ENCODE peak calls at places on chromosomes 2 and 18, in nine cellular contexts. X is heart left ventricle, M is spleen, D is H9, O is PC-3, K is right atrium auricular region, E is breast epithelium, J is adrenal gland, B is left ventricle myocardium inferior. F is an unnamed sample.

GRCh38 chr2:159551811-159552210 is 64.5 kb downstream of the BAZ2B start:
- DNase-seq in X (no peak), M (no peak), D (no peak), O (no peak), K (no peak), E (no peak), J (no peak), B (no peak), F (no peak)

GRCh38 chr2:195477248-195477995 is 179.6 kb upstream of the SLC39A10 start:
- DNase-seq in X (no peak), M (no peak), D (no peak), O (peak), K (no peak), E (no peak), J (no peak), B (no peak), F (no peak)

GRCh38 chr18:10085405-10085804 is 171.6 kb downstream of the VAPA start:
- DNase-seq in X (no peak), M (no peak), D (no peak), O (no peak), K (no peak), E (no peak), J (no peak), B (no peak), F (no peak)

GRCh38 chr2:234146087-234146826 is 95.8 kb downstream of the SPP2 start:
- DNase-seq in X (no peak), M (no peak), D (no peak), O (peak), K (no peak), E (no peak), J (peak), B (no peak), F (no peak)

GRCh38 chr2:172461591-172462392 is 34.4 kb downstream of the ITGA6 start:
- DNase-seq in X (peak), M (peak), D (peak), O (peak), K (no peak), E (peak), J (peak), B (peak), F (no peak)

GRCh38 chr2:72085036-72085435 is 62.6 kb downstream of the CYP26B1 start:
- DNase-seq in X (no peak), M (no peak), D (no peak), O (no peak), K (peak), E (no peak), J (no peak), B (no peak), F (no peak)

GRCh38 chr2:158291544-158292175 is 164.9 kb downstream of the CCDC148 start:
- DNase-seq in X (no peak), M (no peak), D (no peak), O (peak), K (no peak), E (no peak), J (no peak), B (no peak), F (no peak)

GRCh38 chr2:39778775-39779751 is at the start of gene THUMPD2:
- DNase-seq in X (peak), M (peak), D (peak), O (peak), K (peak), E (peak), J (peak), B (peak), F (no peak)

GRCh38 chr2:44596537-44597320 is 235.0 kb downstream of the CAMKMT start:
- DNase-seq in X (no peak), M (no peak), D (no peak), O (no peak), K (no peak), E (no peak), J (no peak), B (no peak), F (no peak)

GRCh38 chr2:220948579-220948978 is 623.5 kb downstream of the EPHA4 start:
- DNase-seq in X (no peak), M (no peak), D (peak), O (no peak), K (no peak), E (no peak), J (no peak), B (no peak), F (no peak)

GRCh38 chr18:72727038-72727690 is 140.6 kb downstream of the NETO1 start:
- DNase-seq in X (peak), M (no peak), D (no peak), O (peak), K (no peak), E (no peak), J (no peak), B (no peak), F (no peak)

GRCh38 chr2:28325567-28326468 is 66.8 kb upstream of the FOSL2 start:
- DNase-seq in X (no peak), M (no peak), D (no peak), O (no peak), K (no peak), E (no peak), J (peak), B (no peak), F (peak)

GRCh38 chr2:103754530-103754929 is 992.7 kb downstream of the TMEM182 start:
- DNase-seq in X (no peak), M (no peak), D (no peak), O (no peak), K (no peak), E (no peak), J (no peak), B (no peak), F (no peak)

GRCh38 chr2:165618806-165619205 is 149.3 kb downstream of the CSRNP3 start:
- DNase-seq in X (no peak), M (no peak), D (no peak), O (no peak), K (no peak), E (no peak), J (no peak), B (no peak), F (no peak)

GRCh38 chr2:241568738-241569137 is 10.2 kb downstream of the BOK start:
- DNase-seq in X (no peak), M (peak), D (peak), O (no peak), K (no peak), E (no peak), J (no peak), B (no peak), F (no peak)

GRCh38 chr18:10477121-10477862 is 22.9 kb downstream of the APCDD1 start:
- DNase-seq in X (no peak), M (no peak), D (peak), O (no peak), K (no peak), E (no peak), J (no peak), B (no peak), F (no peak)

GRCh38 chr18:36455931-36456330 is 158.4 kb downstream of the FHOD3 start:
- DNase-seq in X (no peak), M (no peak), D (no peak), O (no peak), K (no peak), E (no peak), J (no peak), B (no peak), F (no peak)

GRCh38 chr2:141021109-141021508 is 1109.7 kb downstream of the LRP1B start:
- DNase-seq in X (no peak), M (no peak), D (no peak), O (peak), K (no peak), E (no peak), J (no peak), B (no peak), F (no peak)

GRCh38 chr18:58781627-58782194 is 83.0 kb upstream of the ZNF532 start:
- DNase-seq in X (peak), M (peak), D (peak), O (peak), K (peak), E (peak), J (peak), B (peak), F (peak)

GRCh38 chr2:33555681-33556080 is 43.4 kb downstream of the FAM98A start:
- DNase-seq in X (no peak), M (no peak), D (no peak), O (no peak), K (no peak), E (no peak), J (no peak), B (no peak), F (no peak)

GRCh38 chr18:45227004-45227403 is 388.3 kb upstream of the SLC14A2 start:
- DNase-seq in X (no peak), M (no peak), D (no peak), O (no peak), K (no peak), E (no peak), J (no peak), B (no peak), F (no peak)

GRCh38 chr18:63325086-63325686 is 5.6 kb upstream of the BCL2 start:
- DNase-seq in X (no peak), M (no peak), D (no peak), O (no peak), K (no peak), E (no peak), J (no peak), B (no peak), F (no peak)

GRCh38 chr2:176126929-176127768 is 2.4 kb upstream of the HOXD8 start:
- DNase-seq in X (peak), M (no peak), D (peak), O (peak), K (peak), E (no peak), J (no peak), B (peak), F (no peak)

GRCh38 chr2:83068706-83069105 is 1390.4 kb downstream of the SUCLG1 start:
- DNase-seq in X (no peak), M (no peak), D (no peak), O (no peak), K (no peak), E (no peak), J (no peak), B (no peak), F (no peak)

GRCh38 chr2:48714240-48714639 is 41.3 kb downstream of the LHCGR start:
- DNase-seq in X (no peak), M (no peak), D (no peak), O (no peak), K (no peak), E (no peak), J (no peak), B (no peak), F (no peak)

GRCh38 chr2:114688241-114688640 is 245.8 kb downstream of the DPP10 start:
- DNase-seq in X (no peak), M (no peak), D (no peak), O (no peak), K (no peak), E (no peak), J (no peak), B (no peak), F (no peak)

GRCh38 chr2:42493885-42494433 is at the start of gene KCNG3:
- DNase-seq in X (peak), M (peak), D (peak), O (peak), K (no peak), E (no peak), J (peak), B (peak), F (no peak)

GRCh38 chr2:238638982-238639341 is 208.9 kb upstream of the TWIST2 start:
- DNase-seq in X (no peak), M (no peak), D (no peak), O (no peak), K (peak), E (peak), J (no peak), B (no peak), F (peak)

GRCh38 chr2:59297829-59298228 is 1056.7 kb upstream of the FANCL start:
- DNase-seq in X (no peak), M (no peak), D (no peak), O (no peak), K (no peak), E (no peak), J (no peak), B (no peak), F (no peak)

GRCh38 chr2:58918138-58918537 is 677.0 kb upstream of the FANCL start:
- DNase-seq in X (no peak), M (no peak), D (no peak), O (no peak), K (no peak), E (no peak), J (no peak), B (no peak), F (no peak)

GRCh38 chr2:217271813-217272212 is 411.9 kb upstream of the TNP1 start:
- DNase-seq in X (no peak), M (no peak), D (no peak), O (no peak), K (no peak), E (peak), J (no peak), B (no peak), F (no peak)

GRCh38 chr2:18284331-18284730 is 276.1 kb downstream of the RDH14 start:
- DNase-seq in X (no peak), M (no peak), D (no peak), O (no peak), K (no peak), E (no peak), J (no peak), B (no peak), F (no peak)

GRCh38 chr2:6452702-6453481 is 412.8 kb downstream of the CMPK2 start:
- DNase-seq in X (no peak), M (no peak), D (peak), O (peak), K (no peak), E (no peak), J (no peak), B (no peak), F (no peak)

GRCh38 chr2:20594048-20594750 is 56.7 kb downstream of the HS1BP3 start:
- DNase-seq in X (no peak), M (peak), D (no peak), O (no peak), K (no peak), E (no peak), J (no peak), B (no peak), F (peak)

GRCh38 chr2:192035731-192036442 is 158.8 kb downstream of the TMEFF2 start:
- DNase-seq in X (no peak), M (no peak), D (no peak), O (peak), K (no peak), E (no peak), J (no peak), B (no peak), F (no peak)

GRCh38 chr2:240589850-240590525 is 3.5 kb downstream of the CAPN10 start:
- DNase-seq in X (no peak), M (peak), D (no peak), O (no peak), K (no peak), E (no peak), J (no peak), B (peak), F (no peak)

GRCh38 chr2:239886781-239887180 is 138.4 kb downstream of the NDUFA10 start:
- DNase-seq in X (no peak), M (no peak), D (no peak), O (no peak), K (no peak), E (no peak), J (no peak), B (no peak), F (no peak)

GRCh38 chr2:55887906-55888625 is 35.5 kb downstream of the EFEMP1 start:
- DNase-seq in X (no peak), M (no peak), D (no peak), O (peak), K (no peak), E (no peak), J (no peak), B (no peak), F (no peak)

GRCh38 chr18:76380791-76381405 is 114.1 kb downstream of the ZNF516 start:
- DNase-seq in X (no peak), M (peak), D (peak), O (no peak), K (no peak), E (no peak), J (no peak), B (no peak), F (no peak)
- TF ChIP-seq CTCF in X (peak), M (no peak), D (peak), O (peak), K (peak), E (no peak), J (no peak), B (peak), F (no peak)

DNA sequence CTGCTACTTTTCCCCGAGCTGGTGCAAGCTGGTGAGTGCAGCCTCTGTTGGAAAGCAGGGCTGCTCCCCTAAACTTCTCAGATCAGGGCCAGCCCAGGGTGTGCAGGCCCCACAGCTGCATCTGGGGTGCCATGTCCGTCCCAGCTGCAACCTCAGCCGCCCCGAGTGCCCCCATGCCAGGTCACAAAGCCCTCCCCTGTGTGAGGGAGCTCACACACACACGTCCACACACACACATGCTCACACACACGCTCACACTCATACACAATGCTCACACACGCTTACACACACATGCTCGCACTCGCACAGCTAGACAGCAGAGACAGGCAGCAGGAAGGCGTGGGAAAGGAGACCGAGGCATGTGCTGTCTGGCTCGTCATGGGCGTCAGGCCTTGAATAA is 55.4 kb downstream of the ADI1 start:
- DNase-seq in X (peak), M (no peak), D (no peak), O (no peak), K (no peak), E (no peak), J (no peak), B (no peak), F (no peak)
- H3K27ac ChIP-seq in X (no peak), M (no peak), D (no peak), O (no peak), K (no peak), E (no peak), J (no peak), B (no peak), F (peak)

DNA sequence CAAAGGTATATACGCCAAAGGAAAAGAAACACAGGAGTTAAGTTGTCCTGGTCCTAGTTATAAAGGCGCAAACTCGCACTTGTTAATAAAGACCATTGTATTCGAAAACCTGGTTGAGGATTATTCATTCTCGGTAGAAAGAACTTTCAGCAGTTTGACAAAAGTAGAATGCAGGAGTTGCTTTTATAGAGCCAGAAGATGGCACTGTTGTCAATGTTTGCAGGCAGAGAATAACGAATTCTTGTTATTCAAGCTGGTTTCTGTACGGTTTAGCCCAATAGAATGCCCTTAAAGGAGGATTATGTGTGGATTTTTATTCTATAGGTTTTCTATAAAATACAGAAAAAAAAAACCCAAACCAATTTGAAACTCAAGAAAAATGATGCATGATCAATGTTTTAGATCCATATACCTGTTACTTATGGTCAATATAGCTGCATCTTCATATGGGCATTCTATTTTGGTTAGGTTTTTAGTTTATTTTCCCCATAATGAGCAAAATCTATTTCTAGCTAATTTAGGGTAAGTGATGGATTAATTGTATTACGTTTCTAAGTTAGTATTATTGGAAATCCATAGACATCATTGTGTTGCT is 510.3 kb downstream of the PLCL1 start:
- DNase-seq in X (no peak), M (no peak), D (no peak), O (peak), K (no peak), E (no peak), J (no peak), B (no peak), F (no peak)
- TF ChIP-seq CTCF in X (peak), M (no peak), D (peak), O (peak), K (peak), E (peak), J (peak), B (peak), F (peak)

GRCh38 chr18:23258566-23259265 is 123.4 kb downstream of the CABLES1 start:
- DNase-seq in X (no peak), M (no peak), D (no peak), O (peak), K (no peak), E (no peak), J (no peak), B (no peak), F (no peak)
- H3K27ac ChIP-seq in X (peak), M (no peak), D (peak), O (peak), K (peak), E (peak), J (no peak), B (peak), F (peak)

GRCh38 chr2:38427936-38428335 is 50.9 kb upstream of the ATL2 start:
- DNase-seq in X (no peak), M (no peak), D (peak), O (no peak), K (no peak), E (no peak), J (no peak), B (no peak), F (no peak)

GRCh38 chr2:38427053-38427452 is 50.0 kb upstream of the ATL2 start:
- DNase-seq in X (no peak), M (no peak), D (no peak), O (peak), K (no peak), E (no peak), J (no peak), B (no peak), F (no peak)

GRCh38 chr2:38428940-38429339 is 51.9 kb upstream of the ATL2 start:
- DNase-seq in X (no peak), M (no peak), D (no peak), O (no peak), K (no peak), E (no peak), J (no peak), B (no peak), F (no peak)

GRCh38 chr2:38421274-38422056 is 44.4 kb upstream of the ATL2 start:
- DNase-seq in X (no peak), M (no peak), D (no peak), O (no peak), K (no peak), E (no peak), J (no peak), B (no peak), F (no peak)

GRCh38 chr2:38423763-38424162 is 46.7 kb upstream of the ATL2 start:
- DNase-seq in X (no peak), M (no peak), D (no peak), O (no peak), K (no peak), E (no peak), J (no peak), B (no peak), F (no peak)
- TF ChIP-seq CTCF in X (no peak), M (no peak), D (no peak), O (no peak), K (no peak), E (no peak), J (no peak), B (no peak), F (no peak)

DNA sequence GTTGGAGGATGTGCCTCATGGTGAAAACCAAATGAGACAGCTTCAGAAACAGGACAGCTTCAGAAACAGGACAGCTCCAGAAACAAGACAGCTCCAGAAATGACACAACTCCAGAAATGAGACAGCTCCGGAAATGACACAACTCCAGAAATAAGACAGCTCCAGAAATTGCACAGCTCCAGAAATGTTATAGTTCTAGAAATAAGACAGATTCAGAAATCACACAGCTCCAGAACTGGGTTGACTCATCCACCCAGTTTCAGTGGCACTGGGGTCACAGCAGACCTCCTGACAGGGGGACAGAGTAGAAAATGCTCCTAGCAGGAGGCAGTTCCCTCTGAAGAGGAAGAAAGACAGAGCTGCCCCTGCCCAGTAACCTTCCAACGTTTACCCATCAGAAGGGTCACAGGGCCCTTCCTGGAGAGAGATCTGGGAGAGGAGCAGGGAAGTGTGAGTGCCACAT is 26.9 kb upstream of the COL6A3 start:
- DNase-seq in X (no peak), M (no peak), D (no peak), O (no peak), K (no peak), E (no peak), J (no peak), B (no peak), F (no peak)
- H3K27ac ChIP-seq in X (no peak), M (no peak), D (no peak), O (no peak), K (peak), E (peak), J (no peak), B (peak), F (no peak)

F was measured in coronary artery.